ENCODE peak calls at places on chromosomes 13 and 19, in seven cellular contexts. One of them, this sample, is unnamed.

GRCh38 chr13:48975101-48975925 is at the start of gene FNDC3A:
- DNase-seq in astrocyte of the spinal cord: peak
- DNase-seq in effector memory CD4-positive, alpha-beta T cell: peak
- DNase-seq in NCI-H2081 treated with DMSO at 0.1 percent for 48 hours: no peak
- DNase-seq in kidney epithelial cell: no peak
- DNase-seq in Right ventricle myocardium superior: no peak
- DNase-seq in CD8-positive, alpha-beta T cell: peak
- DNase-seq in this sample: peak

GRCh38 chr19:48638831-48639381 is 1.7 kb upstream of the DBP start:
- DNase-seq in NCI-H2081 treated with DMSO at 0.1 percent for 48 hours: no peak
- DNase-seq in kidney epithelial cell: no peak
- DNase-seq in CD8-positive, alpha-beta T cell: no peak
- DNase-seq in Right ventricle myocardium superior: no peak
- DNase-seq in effector memory CD4-positive, alpha-beta T cell: no peak
- DNase-seq in astrocyte of the spinal cord: no peak
- DNase-seq in this sample: no peak

GRCh38 chr13:50611117-50611781 is 232.2 kb downstream of the DLEU7 start:
- DNase-seq in effector memory CD4-positive, alpha-beta T cell: no peak
- DNase-seq in astrocyte of the spinal cord: no peak
- DNase-seq in kidney epithelial cell: no peak
- DNase-seq in CD8-positive, alpha-beta T cell: no peak
- DNase-seq in Right ventricle myocardium superior: no peak
- DNase-seq in NCI-H2081 treated with DMSO at 0.1 percent for 48 hours: no peak
- DNase-seq in this sample: no peak

GRCh38 chr13:110294146-110294545 is 12.8 kb downstream of the COL4A1 start:
- DNase-seq in kidney epithelial cell: no peak
- DNase-seq in NCI-H2081 treated with DMSO at 0.1 percent for 48 hours: no peak
- DNase-seq in astrocyte of the spinal cord: no peak
- DNase-seq in effector memory CD4-positive, alpha-beta T cell: no peak
- DNase-seq in CD8-positive, alpha-beta T cell: no peak
- DNase-seq in Right ventricle myocardium superior: no peak
- DNase-seq in this sample: no peak

GRCh38 chr13:40440990-40441820 is 225.2 kb downstream of the FOXO1 start:
- DNase-seq in NCI-H2081 treated with DMSO at 0.1 percent for 48 hours: no peak
- DNase-seq in effector memory CD4-positive, alpha-beta T cell: no peak
- DNase-seq in Right ventricle myocardium superior: peak
- DNase-seq in CD8-positive, alpha-beta T cell: no peak
- DNase-seq in kidney epithelial cell: no peak
- DNase-seq in astrocyte of the spinal cord: peak
- DNase-seq in this sample: no peak

GRCh38 chr13:36919206-36919832 is 719 bp downstream of the SMAD9 start:
- DNase-seq in effector memory CD4-positive, alpha-beta T cell: no peak
- DNase-seq in CD8-positive, alpha-beta T cell: no peak
- DNase-seq in astrocyte of the spinal cord: no peak
- DNase-seq in NCI-H2081 treated with DMSO at 0.1 percent for 48 hours: no peak
- DNase-seq in Right ventricle myocardium superior: peak
- DNase-seq in kidney epithelial cell: no peak
- DNase-seq in this sample: peak

GRCh38 chr19:48815870-48816501 is 5.2 kb upstream of the BCAT2 start:
- DNase-seq in CD8-positive, alpha-beta T cell: no peak
- DNase-seq in astrocyte of the spinal cord: no peak
- DNase-seq in NCI-H2081 treated with DMSO at 0.1 percent for 48 hours: peak
- DNase-seq in kidney epithelial cell: no peak
- DNase-seq in effector memory CD4-positive, alpha-beta T cell: no peak
- DNase-seq in Right ventricle myocardium superior: no peak
- DNase-seq in this sample: no peak

GRCh38 chr13:113552079-113552478 is 32.5 kb upstream of the TFDP1 start:
- DNase-seq in Right ventricle myocardium superior: no peak
- DNase-seq in NCI-H2081 treated with DMSO at 0.1 percent for 48 hours: no peak
- DNase-seq in kidney epithelial cell: no peak
- DNase-seq in effector memory CD4-positive, alpha-beta T cell: no peak
- DNase-seq in astrocyte of the spinal cord: no peak
- DNase-seq in CD8-positive, alpha-beta T cell: no peak
- DNase-seq in this sample: no peak

GRCh38 chr13:40077396-40078027 is 422.1 kb downstream of the COG6 start:
- DNase-seq in NCI-H2081 treated with DMSO at 0.1 percent for 48 hours: no peak
- DNase-seq in CD8-positive, alpha-beta T cell: no peak
- DNase-seq in astrocyte of the spinal cord: no peak
- DNase-seq in effector memory CD4-positive, alpha-beta T cell: no peak
- DNase-seq in kidney epithelial cell: no peak
- DNase-seq in Right ventricle myocardium superior: no peak
- DNase-seq in this sample: no peak

GRCh38 chr19:57443121-57443696 is 8.1 kb downstream of the ZNF749 start:
- DNase-seq in effector memory CD4-positive, alpha-beta T cell: no peak
- DNase-seq in NCI-H2081 treated with DMSO at 0.1 percent for 48 hours: no peak
- DNase-seq in CD8-positive, alpha-beta T cell: no peak
- DNase-seq in astrocyte of the spinal cord: no peak
- DNase-seq in Right ventricle myocardium superior: no peak
- DNase-seq in kidney epithelial cell: no peak
- DNase-seq in this sample: no peak

GRCh38 chr19:52190679-52191293 is 934 bp downstream of the PPP2R1A start:
- DNase-seq in astrocyte of the spinal cord: no peak
- DNase-seq in effector memory CD4-positive, alpha-beta T cell: no peak
- DNase-seq in Right ventricle myocardium superior: peak
- DNase-seq in NCI-H2081 treated with DMSO at 0.1 percent for 48 hours: no peak
- DNase-seq in kidney epithelial cell: no peak
- DNase-seq in CD8-positive, alpha-beta T cell: no peak
- DNase-seq in this sample: peak

GRCh38 chr13:95246292-95247082 is 54.8 kb downstream of the ABCC4 start:
- DNase-seq in astrocyte of the spinal cord: no peak
- DNase-seq in kidney epithelial cell: no peak
- DNase-seq in NCI-H2081 treated with DMSO at 0.1 percent for 48 hours: peak
- DNase-seq in effector memory CD4-positive, alpha-beta T cell: no peak
- DNase-seq in CD8-positive, alpha-beta T cell: no peak
- DNase-seq in Right ventricle myocardium superior: no peak
- DNase-seq in this sample: no peak

GRCh38 chr19:46727036-46727501 is 10.2 kb upstream of the PRKD2 start:
- DNase-seq in Right ventricle myocardium superior: peak
- DNase-seq in kidney epithelial cell: no peak
- DNase-seq in astrocyte of the spinal cord: no peak
- DNase-seq in CD8-positive, alpha-beta T cell: no peak
- DNase-seq in NCI-H2081 treated with DMSO at 0.1 percent for 48 hours: no peak
- DNase-seq in effector memory CD4-positive, alpha-beta T cell: no peak
- DNase-seq in this sample: no peak

This sample was measured in neural crest cell.